ENCODE peak calls at places on chromosomes 1 and 21, in seven cellular contexts. One of them, this sample, is unnamed.

GRCh38 chr1:118013336-118013735 is 83.8 kb downstream of the WDR3 start:
- DNase-seq in progenitor cell of endocrine pancreas: no peak
- DNase-seq in osteoblast: no peak
- DNase-seq in HTR-8/SVneo: no peak
- DNase-seq in stimulated activated CD8-positive, alpha-beta memory T cell treated with anti-CD3 and anti-CD28 coated beads, Interleukin-2, amount 100 ng/mL, for 48 hours: no peak
- DNase-seq in spleen: no peak
- DNase-seq in amniotic stem cell: no peak
- DNase-seq in this sample: no peak

GRCh38 chr1:200290010-200290685 is 119.7 kb downstream of the ZNF281 start:
- DNase-seq in progenitor cell of endocrine pancreas: no peak
- DNase-seq in osteoblast: no peak
- DNase-seq in HTR-8/SVneo: no peak
- DNase-seq in stimulated activated CD8-positive, alpha-beta memory T cell treated with anti-CD3 and anti-CD28 coated beads, Interleukin-2, amount 100 ng/mL, for 48 hours: no peak
- DNase-seq in spleen: no peak
- DNase-seq in amniotic stem cell: no peak
- DNase-seq in this sample: peak

GRCh38 chr1:14320518-14320917 is 278.0 kb upstream of the KAZN start:
- DNase-seq in progenitor cell of endocrine pancreas: no peak
- DNase-seq in osteoblast: no peak
- DNase-seq in HTR-8/SVneo: no peak
- DNase-seq in stimulated activated CD8-positive, alpha-beta memory T cell treated with anti-CD3 and anti-CD28 coated beads, Interleukin-2, amount 100 ng/mL, for 48 hours: no peak
- DNase-seq in spleen: no peak
- DNase-seq in amniotic stem cell: no peak
- DNase-seq in this sample: no peak

GRCh38 chr21:16269497-16269896 is 539.7 kb downstream of the USP25 start:
- DNase-seq in progenitor cell of endocrine pancreas: no peak
- DNase-seq in osteoblast: no peak
- DNase-seq in HTR-8/SVneo: no peak
- DNase-seq in stimulated activated CD8-positive, alpha-beta memory T cell treated with anti-CD3 and anti-CD28 coated beads, Interleukin-2, amount 100 ng/mL, for 48 hours: no peak
- DNase-seq in spleen: no peak
- DNase-seq in amniotic stem cell: no peak
- DNase-seq in this sample: no peak

GRCh38 chr1:45205000-45205909 is 1.1 kb downstream of the ZSWIM5 start:
- DNase-seq in progenitor cell of endocrine pancreas: peak
- DNase-seq in osteoblast: peak
- DNase-seq in HTR-8/SVneo: peak
- DNase-seq in stimulated activated CD8-positive, alpha-beta memory T cell treated with anti-CD3 and anti-CD28 coated beads, Interleukin-2, amount 100 ng/mL, for 48 hours: no peak
- DNase-seq in spleen: peak
- DNase-seq in amniotic stem cell: no peak
- DNase-seq in this sample: peak

GRCh38 chr1:1353389-1354151 is 4.4 kb upstream of the DVL1 start:
- DNase-seq in progenitor cell of endocrine pancreas: no peak
- DNase-seq in osteoblast: peak
- DNase-seq in HTR-8/SVneo: no peak
- DNase-seq in stimulated activated CD8-positive, alpha-beta memory T cell treated with anti-CD3 and anti-CD28 coated beads, Interleukin-2, amount 100 ng/mL, for 48 hours: no peak
- DNase-seq in spleen: no peak
- DNase-seq in amniotic stem cell: no peak
- DNase-seq in this sample: no peak

GRCh38 chr1:45033356-45033755 is 21.3 kb downstream of the UROD start:
- DNase-seq in progenitor cell of endocrine pancreas: no peak
- DNase-seq in osteoblast: no peak
- DNase-seq in HTR-8/SVneo: no peak
- DNase-seq in stimulated activated CD8-positive, alpha-beta memory T cell treated with anti-CD3 and anti-CD28 coated beads, Interleukin-2, amount 100 ng/mL, for 48 hours: no peak
- DNase-seq in spleen: no peak
- DNase-seq in amniotic stem cell: no peak
- DNase-seq in this sample: no peak

GRCh38 chr1:116573388-116574100 is 2.7 kb upstream of the CD58 start:
- DNase-seq in progenitor cell of endocrine pancreas: no peak
- DNase-seq in osteoblast: peak
- DNase-seq in HTR-8/SVneo: no peak
- DNase-seq in stimulated activated CD8-positive, alpha-beta memory T cell treated with anti-CD3 and anti-CD28 coated beads, Interleukin-2, amount 100 ng/mL, for 48 hours: no peak
- DNase-seq in spleen: no peak
- DNase-seq in amniotic stem cell: no peak
- DNase-seq in this sample: no peak

GRCh38 chr1:169184812-169185211 is 78.3 kb downstream of the ATP1B1 start:
- DNase-seq in progenitor cell of endocrine pancreas: no peak
- DNase-seq in osteoblast: no peak
- DNase-seq in HTR-8/SVneo: no peak
- DNase-seq in stimulated activated CD8-positive, alpha-beta memory T cell treated with anti-CD3 and anti-CD28 coated beads, Interleukin-2, amount 100 ng/mL, for 48 hours: no peak
- DNase-seq in spleen: no peak
- DNase-seq in amniotic stem cell: no peak
- DNase-seq in this sample: no peak

GRCh38 chr1:180862305-180862704 is 50.4 kb upstream of the KIAA1614 start:
- DNase-seq in progenitor cell of endocrine pancreas: no peak
- DNase-seq in osteoblast: no peak
- DNase-seq in HTR-8/SVneo: no peak
- DNase-seq in stimulated activated CD8-positive, alpha-beta memory T cell treated with anti-CD3 and anti-CD28 coated beads, Interleukin-2, amount 100 ng/mL, for 48 hours: no peak
- DNase-seq in spleen: no peak
- DNase-seq in amniotic stem cell: no peak
- DNase-seq in this sample: no peak

GRCh38 chr1:64955093-64956066 is 11.0 kb downstream of the JAK1 start:
- DNase-seq in progenitor cell of endocrine pancreas: no peak
- DNase-seq in osteoblast: no peak
- DNase-seq in HTR-8/SVneo: no peak
- DNase-seq in stimulated activated CD8-positive, alpha-beta memory T cell treated with anti-CD3 and anti-CD28 coated beads, Interleukin-2, amount 100 ng/mL, for 48 hours: no peak
- DNase-seq in spleen: peak
- DNase-seq in amniotic stem cell: no peak
- DNase-seq in this sample: no peak

GRCh38 chr1:13813398-13814012 is 113.5 kb downstream of the PRDM2 start:
- DNase-seq in progenitor cell of endocrine pancreas: peak
- DNase-seq in osteoblast: peak
- DNase-seq in HTR-8/SVneo: no peak
- DNase-seq in stimulated activated CD8-positive, alpha-beta memory T cell treated with anti-CD3 and anti-CD28 coated beads, Interleukin-2, amount 100 ng/mL, for 48 hours: peak
- DNase-seq in spleen: peak
- DNase-seq in amniotic stem cell: no peak
- DNase-seq in this sample: no peak

GRCh38 chr1:77824083-77824482 is 44.6 kb downstream of the MIGA1 start:
- DNase-seq in progenitor cell of endocrine pancreas: no peak
- DNase-seq in osteoblast: no peak
- DNase-seq in HTR-8/SVneo: no peak
- DNase-seq in stimulated activated CD8-positive, alpha-beta memory T cell treated with anti-CD3 and anti-CD28 coated beads, Interleukin-2, amount 100 ng/mL, for 48 hours: no peak
- DNase-seq in spleen: no peak
- DNase-seq in amniotic stem cell: no peak
- DNase-seq in this sample: peak

GRCh38 chr1:246114369-246114768 is 392.7 kb downstream of the SMYD3 start:
- DNase-seq in progenitor cell of endocrine pancreas: no peak
- DNase-seq in osteoblast: no peak
- DNase-seq in HTR-8/SVneo: no peak
- DNase-seq in stimulated activated CD8-positive, alpha-beta memory T cell treated with anti-CD3 and anti-CD28 coated beads, Interleukin-2, amount 100 ng/mL, for 48 hours: no peak
- DNase-seq in spleen: no peak
- DNase-seq in amniotic stem cell: no peak
- DNase-seq in this sample: no peak

GRCh38 chr1:244011796-244012195 is 39.3 kb upstream of the ZBTB18 start:
- DNase-seq in progenitor cell of endocrine pancreas: no peak
- DNase-seq in osteoblast: no peak
- DNase-seq in HTR-8/SVneo: no peak
- DNase-seq in stimulated activated CD8-positive, alpha-beta memory T cell treated with anti-CD3 and anti-CD28 coated beads, Interleukin-2, amount 100 ng/mL, for 48 hours: no peak
- DNase-seq in spleen: no peak
- DNase-seq in amniotic stem cell: no peak
- DNase-seq in this sample: no peak

GRCh38 chr1:202143011-202143767 is 1.3 kb downstream of the ARL8A start:
- DNase-seq in progenitor cell of endocrine pancreas: no peak
- DNase-seq in osteoblast: peak
- DNase-seq in HTR-8/SVneo: no peak
- DNase-seq in stimulated activated CD8-positive, alpha-beta memory T cell treated with anti-CD3 and anti-CD28 coated beads, Interleukin-2, amount 100 ng/mL, for 48 hours: no peak
- DNase-seq in spleen: peak
- DNase-seq in amniotic stem cell: no peak
- DNase-seq in this sample: peak

GRCh38 chr1:13543927-13544556 is 30.2 kb upstream of the LRRC38 start:
- DNase-seq in progenitor cell of endocrine pancreas: no peak
- DNase-seq in osteoblast: peak
- DNase-seq in HTR-8/SVneo: no peak
- DNase-seq in stimulated activated CD8-positive, alpha-beta memory T cell treated with anti-CD3 and anti-CD28 coated beads, Interleukin-2, amount 100 ng/mL, for 48 hours: no peak
- DNase-seq in spleen: no peak
- DNase-seq in amniotic stem cell: no peak
- DNase-seq in this sample: no peak

GRCh38 chr1:227730630-227731151 is 4.4 kb downstream of the JMJD4 start:
- DNase-seq in progenitor cell of endocrine pancreas: no peak
- DNase-seq in osteoblast: peak
- DNase-seq in HTR-8/SVneo: no peak
- DNase-seq in stimulated activated CD8-positive, alpha-beta memory T cell treated with anti-CD3 and anti-CD28 coated beads, Interleukin-2, amount 100 ng/mL, for 48 hours: no peak
- DNase-seq in spleen: no peak
- DNase-seq in amniotic stem cell: no peak
- DNase-seq in this sample: no peak

GRCh38 chr1:45924736-45925135 is 121.3 kb downstream of the MAST2 start:
- DNase-seq in progenitor cell of endocrine pancreas: no peak
- DNase-seq in osteoblast: peak
- DNase-seq in HTR-8/SVneo: no peak
- DNase-seq in stimulated activated CD8-positive, alpha-beta memory T cell treated with anti-CD3 and anti-CD28 coated beads, Interleukin-2, amount 100 ng/mL, for 48 hours: no peak
- DNase-seq in spleen: no peak
- DNase-seq in amniotic stem cell: no peak
- DNase-seq in this sample: peak

This sample was measured in Calu3.